ENCODE peak calls at places on chromosomes 4 and X, in six cellular contexts. O is colonic mucosa, V is A549, Z is AG10803, R is heart right ventricle, J is fibroblast of the aortic adventitia. M is an unnamed sample.

GRCh38 chrX:83508006-83508405 is at the start of gene POU3F4:
- DNase-seq in R (no peak), O (no peak), J (no peak), V (no peak), Z (peak), M (no peak)

GRCh38 chr4:151484396-151485102 is 75.6 kb downstream of the FHIP1A start:
- DNase-seq in J (peak), O (no peak), V (peak), Z (peak), R (no peak), M (no peak)

GRCh38 chr4:7978907-7979651 is 39.4 kb upstream of the AFAP1 start:
- DNase-seq in J (no peak), O (no peak), Z (peak), V (no peak), R (no peak), M (no peak)

GRCh38 chr4:122765702-122766352 is 33.3 kb downstream of the BBS12 start:
- DNase-seq in O (no peak), Z (peak), V (no peak), J (peak), R (no peak), M (peak)

GRCh38 chrX:134184936-134185335 is 52.0 kb upstream of the CCDC160 start:
- DNase-seq in Z (no peak), J (no peak), O (no peak), R (no peak), V (no peak), M (no peak)

GRCh38 chrX:30939928-30940327 is 50.9 kb upstream of the TAB3 start:
- DNase-seq in V (no peak), O (peak), Z (no peak), R (no peak), J (no peak), M (no peak)

GRCh38 chr4:36004231-36004851 is 240.0 kb downstream of the ARAP2 start:
- DNase-seq in V (no peak), Z (no peak), O (no peak), R (no peak), J (no peak), M (no peak)

GRCh38 chr4:8770518-8771257 is 101.0 kb downstream of the HMX1 start:
- DNase-seq in R (no peak), O (no peak), V (no peak), J (no peak), Z (no peak), M (peak)

GRCh38 chr4:83851261-83852084 is 315.6 kb downstream of the GPAT3 start:
- DNase-seq in O (no peak), R (no peak), J (peak), Z (peak), V (no peak), M (no peak)

GRCh38 chrX:149611619-149612018 is 16.5 kb upstream of the HSFX2 start:
- DNase-seq in J (no peak), Z (no peak), R (no peak), O (no peak), V (no peak), M (no peak)
- H3K4me3 ChIP-seq in J (no peak), Z (no peak), R (no peak), O (no peak), V (no peak), M (no peak)

DNA sequence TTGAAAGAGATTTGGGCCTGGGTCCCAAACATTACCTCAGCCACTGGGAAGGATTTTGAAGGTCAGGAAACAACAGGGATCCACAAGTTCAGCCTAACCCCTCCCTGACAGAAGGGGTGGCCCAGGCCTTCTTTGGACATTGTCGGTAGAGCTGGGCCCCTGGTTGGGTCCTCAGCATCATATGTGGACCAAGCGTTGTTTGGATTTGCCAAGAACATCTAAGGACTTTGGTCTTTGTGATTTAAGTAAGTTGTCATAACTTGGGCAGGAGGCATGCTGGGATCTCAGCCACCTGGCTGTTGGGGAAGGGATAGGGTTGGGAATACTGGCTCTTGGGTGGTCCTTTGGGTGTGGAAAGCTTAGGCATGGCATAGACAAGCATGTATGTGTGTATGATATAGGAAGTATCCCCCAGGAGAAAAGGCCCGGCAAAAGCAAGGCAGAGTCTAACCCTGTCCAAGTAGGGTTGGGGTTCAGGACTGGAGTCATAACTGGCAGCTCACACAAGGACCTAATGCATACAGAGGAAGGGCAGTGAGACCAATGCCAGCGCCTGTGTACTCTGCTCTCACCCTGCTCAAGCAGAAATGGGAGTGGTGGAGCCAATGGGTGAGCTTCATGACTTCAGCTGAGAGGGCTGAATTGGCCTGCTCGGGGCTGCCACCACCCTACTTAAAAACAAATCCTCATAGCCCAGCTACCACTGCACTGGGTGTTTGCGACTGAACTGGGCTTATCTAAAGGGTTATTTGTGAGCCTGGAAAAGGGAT is 102.8 kb downstream of the RTL5 start:
- DNase-seq in Z (no peak), V (no peak), R (no peak), J (no peak), O (peak), M (peak)
- H3K4me3 ChIP-seq in Z (no peak), V (no peak), R (no peak), J (no peak), O (no peak), M (no peak)

GRCh38 chrX:130121505-130121800 is 11.2 kb upstream of the ELF4 start:
- DNase-seq in V (no peak), Z (no peak), J (no peak), R (no peak), O (no peak), M (no peak)
- H3K4me3 ChIP-seq in V (no peak), Z (no peak), J (no peak), R (peak), O (no peak), M (no peak)

GRCh38 chr4:154564311-154564710 is 1.5 kb downstream of the FGB start:
- DNase-seq in O (no peak), Z (no peak), R (no peak), V (no peak), J (no peak), M (no peak)
- H3K4me3 ChIP-seq in O (no peak), Z (no peak), R (no peak), V (peak), J (no peak), M (no peak)

GRCh38 chr4:40327340-40327739 is 7.8 kb upstream of the CHRNA9 start:
- DNase-seq in V (no peak), Z (no peak), J (no peak), R (no peak), O (no peak), M (no peak)

GRCh38 chr4:40321671-40322131 is 13.4 kb upstream of the CHRNA9 start:
- DNase-seq in R (no peak), O (no peak), Z (peak), J (peak), V (no peak), M (no peak)

GRCh38 chr4:40325406-40326019 is 9.6 kb upstream of the CHRNA9 start:
- DNase-seq in J (peak), Z (peak), R (no peak), V (peak), O (peak), M (no peak)

GRCh38 chr4:40323866-40324265 is 11.3 kb upstream of the CHRNA9 start:
- DNase-seq in J (no peak), O (no peak), V (no peak), Z (no peak), R (no peak), M (no peak)

DNA sequence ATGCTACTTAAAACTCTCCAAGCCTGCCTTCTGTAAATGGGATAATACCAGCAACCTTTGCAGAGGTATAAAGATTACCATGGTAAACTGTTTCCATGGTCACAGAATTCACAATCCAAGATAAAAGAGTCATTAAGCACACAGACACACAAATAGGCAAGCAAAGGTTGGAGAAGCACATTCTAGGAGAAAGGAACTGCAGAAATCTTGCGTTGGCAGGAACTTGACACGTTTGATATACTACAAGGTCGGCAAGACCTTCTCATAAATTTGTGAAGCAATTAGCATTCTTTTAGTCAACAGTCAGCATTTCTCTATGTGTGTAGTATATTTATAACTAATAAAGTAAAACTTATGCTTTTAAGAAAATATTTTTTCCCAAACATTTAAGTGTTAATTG is 12.3 kb upstream of the CHRNA9 start:
- DNase-seq in J (peak), O (no peak), V (no peak), R (no peak), Z (peak), M (no peak)
- H3K4me3 ChIP-seq in J (no peak), O (no peak), V (no peak), R (no peak), Z (no peak), M (no peak)

M was measured in aorta.